ENCODE peak calls at places on chromosomes 11 and 22, in five cellular contexts. M, I, P, U and V are unnamed samples.

GRCh38 chr11:78244080-78244479 is 55.4 kb downstream of the USP35 start:
- DNase-seq in M (no peak), I (no peak), P (no peak), U (no peak), V (no peak)

GRCh38 chr11:67356867-67357561 is 3.7 kb upstream of the POLD4 start:
- DNase-seq in M (peak; percentile 90), I (peak; percentile 84), P (peak; percentile 76), U (no peak), V (peak; percentile 80)

GRCh38 chr22:36383110-36383581 is 4.6 kb downstream of the MYH9 start:
- DNase-seq in M (peak; percentile 68), I (no peak), P (no peak), U (peak; percentile 89), V (peak; percentile 94)

GRCh38 chr11:121630041-121630440 is 177.3 kb upstream of the SORL1-AS1 start:
- DNase-seq in M (no peak), I (no peak), P (no peak), U (no peak), V (peak; percentile 93)

GRCh38 chr11:71247551-71248250 is 4.7 kb downstream of the SHANK2 start:
- DNase-seq in M (no peak), I (no peak), P (no peak), U (no peak), V (no peak)

GRCh38 chr11:110777765-110778164 is 65.5 kb upstream of the ARHGAP20 start:
- DNase-seq in M (no peak), I (no peak), P (no peak), U (peak; percentile 24), V (peak; percentile 87)

GRCh38 chr11:120295110-120295509 is 30.0 kb upstream of the TLCD5 start:
- DNase-seq in M (no peak), I (peak; percentile 72), P (no peak), U (no peak), V (no peak)

GRCh38 chr22:23270798-23271596 is 90.7 kb downstream of the BCR start:
- DNase-seq in M (no peak), I (no peak), P (no peak), U (no peak), V (no peak)

GRCh38 chr11:6319001-6319878 is 1.1 kb downstream of the CAVIN3 start:
- DNase-seq in M (no peak), I (peak; percentile 16), P (no peak), U (no peak), V (peak; percentile 34)

GRCh38 chr11:44833869-44834452 is 107.2 kb downstream of the TSPAN18 start:
- DNase-seq in M (no peak), I (peak; percentile 45), P (no peak), U (no peak), V (no peak)
- H3K9ac ChIP-seq in M (no peak overlapping the region), I (no peak overlapping the region), P (no peak overlapping the region), U (no peak overlapping the region), V (no peak overlapping the region)

GRCh38 chr22:38247713-38248112 is 25.1 kb downstream of the TMEM184B start:
- DNase-seq in M (no peak), I (no peak), P (no peak), U (no peak), V (no peak)
- H3K27ac ChIP-seq in M (no peak overlapping the region), I (no peak overlapping the region), P (no peak overlapping the region), U (no peak overlapping the region), V (no peak overlapping the region)

GRCh38 chr11:8333431-8334401 is 70.0 kb upstream of the LMO1 start:
- DNase-seq in M (peak; percentile 15), I (no peak), P (no peak), U (no peak), V (no peak)
- TF ChIP-seq SMC3 in M (no peak), I (no peak), P (no peak), U (no peak), V (no peak)

GRCh38 chr11:69444381-69445130 is 36.9 kb upstream of the LINC01488 start:
- DNase-seq in M (peak; percentile 97), I (no peak), P (peak; percentile 21), U (no peak), V (peak; percentile 93)
- H3K9ac ChIP-seq in M (peak overlapping the region; percentile 93), I (no peak overlapping the region), P (no peak overlapping the region), U (no peak overlapping the region), V (no peak overlapping the region)

GRCh38 chr22:28112130-28112529 is 193.1 kb upstream of the PITPNB start:
- DNase-seq in M (no peak), I (no peak), P (no peak), U (no peak), V (no peak)

GRCh38 chr22:28111501-28111900 is 192.4 kb upstream of the PITPNB start:
- DNase-seq in M (no peak), I (no peak), P (no peak), U (no peak), V (no peak)

GRCh38 chr22:28116261-28116673 is 197.2 kb upstream of the PITPNB start:
- DNase-seq in M (no peak), I (no peak), P (no peak), U (no peak), V (peak; percentile 90)

GRCh38 chr22:28115426-28115825 is 196.4 kb upstream of the PITPNB start:
- DNase-seq in M (no peak), I (no peak), P (no peak), U (no peak), V (no peak)

GRCh38 chr22:28112548-28113043 is 193.5 kb upstream of the PITPNB start:
- DNase-seq in M (peak; percentile 60), I (peak; percentile 47), P (peak; percentile 25), U (no peak), V (peak; percentile 43)
- H3K27ac ChIP-seq in M (no peak overlapping the region), I (peak overlapping the region; percentile 70), P (no peak overlapping the region), U (no peak overlapping the region), V (no peak overlapping the region)

GRCh38 chr11:60970369-60970774 is 1.1 kb upstream of the CD6 start:
- DNase-seq in M (peak; percentile 64), I (peak; percentile 73), P (peak; percentile 16), U (no peak), V (peak; percentile 29)
- TF ChIP-seq SMC3 in M (peak; percentile 79), I (peak; percentile 87), P (peak; percentile 50), U (peak; percentile 92), V (peak; percentile 90)

GRCh38 chr11:96335389-96335788 is 7.6 kb downstream of the MAML2 start:
- DNase-seq in M (no peak), I (no peak), P (no peak), U (no peak), V (peak; percentile 52)

GRCh38 chr11:96334219-96334618 is 8.8 kb downstream of the MAML2 start:
- DNase-seq in M (no peak), I (no peak), P (no peak), U (no peak), V (no peak)

GRCh38 chr11:96331556-96332168 is 11.3 kb downstream of the MAML2 start:
- DNase-seq in M (no peak), I (no peak), P (no peak), U (no peak), V (no peak)

GRCh38 chr11:96332236-96332761 is 10.7 kb downstream of the MAML2 start:
- DNase-seq in M (no peak), I (no peak), P (peak; percentile 83), U (no peak), V (no peak)

DNA sequence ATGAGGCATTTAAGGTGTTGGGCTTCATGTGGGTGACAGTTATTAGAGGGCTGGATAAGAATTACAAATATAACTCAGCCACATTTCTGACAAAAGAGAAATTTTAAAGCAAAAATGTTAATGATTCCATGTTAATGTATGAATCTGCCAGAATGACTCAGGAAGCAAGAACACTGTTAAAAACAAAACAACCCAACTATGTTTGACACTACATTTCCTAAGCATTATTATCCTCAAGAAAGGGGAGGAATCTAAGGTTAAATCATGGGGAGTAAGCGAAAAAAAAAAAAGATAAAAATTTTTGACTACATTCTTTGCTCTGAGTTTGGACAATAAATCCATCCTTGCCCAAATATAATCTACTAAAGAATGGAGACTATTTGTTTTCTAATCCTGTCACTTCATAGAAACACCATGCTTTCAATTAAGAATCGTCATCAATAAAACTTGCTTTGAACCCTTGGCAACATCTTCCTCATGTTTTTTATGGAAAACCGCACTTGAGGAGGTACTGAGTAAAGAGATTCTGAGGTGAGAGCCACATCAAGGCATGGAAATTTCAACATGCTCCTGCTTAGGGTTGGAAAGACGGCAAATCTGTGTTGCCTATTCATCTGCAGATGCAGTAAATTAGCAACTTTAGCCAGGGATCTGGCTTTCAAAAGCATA is 9.8 kb downstream of the MAML2 start:
- DNase-seq in M (no peak), I (no peak), P (no peak), U (no peak), V (no peak)
- H3K9ac ChIP-seq in M (peak overlapping the region; percentile 22), I (no peak overlapping the region), P (peak overlapping the region; percentile 60), U (no peak overlapping the region), V (peak overlapping the region; percentile 54)